ENCODE peak calls at places on chromosomes 5 and 9, in seven cellular contexts. F is breast epithelium, U is A549, Q is AG04449, E is AML-193, V is GM12878, J is RCC 7860. G is an unnamed sample.

GRCh38 chr5:23840083-23840482 is 332.7 kb downstream of the PRDM9 start:
- DNase-seq in F (no peak), U (no peak), Q (no peak), E (peak), V (no peak), J (no peak), G (no peak)

GRCh38 chr9:35357116-35357515 is 132.8 kb upstream of the RUSC2 start:
- DNase-seq in F (no peak), U (no peak), Q (no peak), E (no peak), V (no peak), J (no peak), G (no peak)

GRCh38 chr9:34463098-34463900 is 4.7 kb downstream of the DNAI1 start:
- DNase-seq in F (no peak), U (peak), Q (no peak), E (no peak), V (no peak), J (no peak), G (no peak)

GRCh38 chr9:134007571-134007970 is 15.4 kb upstream of the VAV2 start:
- DNase-seq in F (no peak), U (no peak), Q (no peak), E (no peak), V (no peak), J (no peak), G (no peak)

GRCh38 chr9:107819772-107820171 is 330.2 kb upstream of the KLF4 start:
- DNase-seq in F (no peak), U (no peak), Q (no peak), E (no peak), V (no peak), J (no peak), G (no peak)

GRCh38 chr9:6498982-6499381 is 86.0 kb downstream of the UHRF2 start:
- DNase-seq in F (no peak), U (no peak), Q (peak), E (no peak), V (no peak), J (no peak), G (no peak)

GRCh38 chr9:34591091-34591910 is 1.8 kb upstream of the CNTFR start:
- DNase-seq in F (peak), U (peak), Q (no peak), E (peak), V (no peak), J (peak), G (peak)

GRCh38 chr5:1091632-1092031 is 20.2 kb downstream of the SLC12A7 start:
- DNase-seq in F (no peak), U (no peak), Q (no peak), E (no peak), V (no peak), J (no peak), G (no peak)

GRCh38 chr9:69013404-69013727 is 547 bp downstream of the PRKACG start:
- DNase-seq in F (no peak), U (no peak), Q (no peak), E (no peak), V (no peak), J (no peak), G (no peak)

GRCh38 chr5:77423022-77423750 is 68.9 kb downstream of the WDR41 start:
- DNase-seq in F (no peak), U (no peak), Q (no peak), E (no peak), V (no peak), J (no peak), G (no peak)

GRCh38 chr5:64947031-64947430 is 178.3 kb downstream of the CWC27 start:
- DNase-seq in F (no peak), U (no peak), Q (no peak), E (no peak), V (no peak), J (no peak), G (no peak)

GRCh38 chr5:81762401-81762800 is 11.5 kb upstream of the SSBP2 start:
- DNase-seq in F (no peak), U (no peak), Q (no peak), E (no peak), V (no peak), J (no peak), G (no peak)

GRCh38 chr5:168362097-168362885 is 70.8 kb downstream of the WWC1 start:
- DNase-seq in F (no peak), U (no peak), Q (no peak), E (no peak), V (no peak), J (no peak), G (no peak)

GRCh38 chr9:93976081-93976480 is 20.9 kb upstream of the BARX1 start:
- DNase-seq in F (no peak), U (no peak), Q (no peak), E (no peak), V (no peak), J (no peak), G (no peak)

GRCh38 chr5:37435261-37435660 is 56.1 kb downstream of the WDR70 start:
- DNase-seq in F (no peak), U (no peak), Q (no peak), E (no peak), V (no peak), J (no peak), G (no peak)

GRCh38 chr5:160805376-160805775 is 46.6 kb downstream of the ATP10B start:
- DNase-seq in F (no peak), U (no peak), Q (no peak), E (no peak), V (no peak), J (no peak), G (no peak)

GRCh38 chr9:93577940-93578682 is 1.7 kb downstream of the PHF2 start:
- DNase-seq in F (peak), U (no peak), Q (no peak), E (no peak), V (no peak), J (no peak), G (no peak)

GRCh38 chr5:135662104-135662503 is 83.3 kb upstream of the CXCL14 start:
- DNase-seq in F (no peak), U (no peak), Q (no peak), E (no peak), V (no peak), J (no peak), G (no peak)

GRCh38 chr5:142680605-142681259 is 5.2 kb downstream of the FGF1 start:
- DNase-seq in F (peak), U (peak), Q (no peak), E (no peak), V (no peak), J (peak), G (no peak)

GRCh38 chr9:70131296-70131695 is 87.6 kb downstream of the MAMDC2 start:
- DNase-seq in F (no peak), U (no peak), Q (no peak), E (no peak), V (no peak), J (no peak), G (no peak)

GRCh38 chr5:172905771-172906170 is 53.5 kb upstream of the RPL26L1 start:
- DNase-seq in F (no peak), U (no peak), Q (no peak), E (no peak), V (no peak), J (no peak), G (no peak)

GRCh38 chr9:100099722-100100042 is 639 bp downstream of the INVS start:
- DNase-seq in F (peak), U (no peak), Q (no peak), E (no peak), V (no peak), J (no peak), G (no peak)

GRCh38 chr9:69549310-69550202 is 122.6 kb downstream of the APBA1 start:
- DNase-seq in F (no peak), U (peak), Q (no peak), E (peak), V (no peak), J (peak), G (no peak)

GRCh38 chr9:88577256-88577655 is 42.3 kb downstream of the NXNL2 start:
- DNase-seq in F (no peak), U (no peak), Q (no peak), E (no peak), V (no peak), J (no peak), G (no peak)

GRCh38 chr5:147675168-147675567 is 107.4 kb downstream of the JAKMIP2 start:
- DNase-seq in F (no peak), U (no peak), Q (no peak), E (no peak), V (no peak), J (no peak), G (no peak)